ENCODE peak calls at places on chromosomes 13 and 19, in five cellular contexts. A is mesenchymal stem cell; N is CD4-positive, CD25-positive, alpha-beta regulatory T cell; R is GM04503; E is hepatocyte. Y is an unnamed sample.
A peak's percentile ranks its signal among the peaks of the same experiment; 100 is the strongest.

GRCh38 chr13:76271728-76272232 is 614.4 kb downstream of the KCTD12 start:
- DNase-seq in A (no peak), N (no peak), R (no peak), E (no peak), Y (no peak)

GRCh38 chr13:111177803-111178389 is 62.8 kb downstream of the ARHGEF7 start:
- DNase-seq in A (peak; percentile 57), N (no peak), R (no peak), E (no peak), Y (no peak)

GRCh38 chr13:34161829-34162544 is 344.0 kb downstream of the RFC3 start:
- DNase-seq in A (peak; percentile 96), N (no peak), R (peak; percentile 89), E (peak; percentile 33), Y (no peak)

GRCh38 chr13:41492432-41493267 is 35.3 kb downstream of the RGCC start:
- DNase-seq in A (peak; percentile 9), N (peak; percentile 59), R (no peak), E (no peak), Y (no peak)

GRCh38 chr13:101869553-101869952 is 417.1 kb downstream of the ITGBL1 start:
- DNase-seq in A (peak; percentile 3), N (no peak), R (no peak), E (no peak), Y (no peak)

GRCh38 chr19:37990362-37990761 is 83.4 kb downstream of the SIPA1L3 start:
- DNase-seq in A (no peak), N (no peak), R (no peak), E (no peak), Y (no peak)

GRCh38 chr13:45690636-45691035 is 11.5 kb upstream of the CBY2 start:
- DNase-seq in A (no peak), N (no peak), R (no peak), E (no peak), Y (no peak)

GRCh38 chr19:13077233-13077632 is 25.4 kb downstream of the LYL1 start:
- DNase-seq in A (no peak), N (no peak), R (no peak), E (no peak), Y (no peak)

GRCh38 chr19:46990998-46991676 is 28.5 kb upstream of the NPAS1 start:
- DNase-seq in A (peak; percentile 86), N (peak; percentile 38), R (peak; percentile 59), E (peak; percentile 90), Y (peak; percentile 74)

GRCh38 chr19:6276447-6276846 is 3.3 kb downstream of the MLLT1 start:
- DNase-seq in A (peak; percentile 89), N (no peak), R (peak; percentile 68), E (peak; percentile 43), Y (no peak)

GRCh38 chr13:49388256-49388655 is 55.6 kb downstream of the CAB39L start:
- DNase-seq in A (no peak), N (no peak), R (no peak), E (no peak), Y (no peak)

GRCh38 chr19:18000981-18001836 is 6.8 kb upstream of the ARRDC2 start:
- DNase-seq in A (peak; percentile 88), N (peak; percentile 96), R (peak; percentile 39), E (peak; percentile 90), Y (peak; percentile 96)